ENCODE peak calls at places on chromosomes 13 and 19, in seven cellular contexts. E is GM04504, L is psoas muscle, F is head of caudate nucleus, H is natural killer cell, D is dorsolateral prefrontal cortex, C is heart right ventricle. B is an unnamed sample.

GRCh38 chr13:27270594-27271520 is at the start of gene RASL11A:
- DNase-seq in E (peak; percentile 73), L (peak; percentile 91), F (peak; percentile 97), H (peak; percentile 73), D (peak; percentile 82), C (peak; percentile 90), B (peak; percentile 80)

GRCh38 chr19:1106841-1107654 is 3.3 kb downstream of the GPX4 start:
- DNase-seq in E (no peak), L (no peak), F (no peak), H (no peak), D (no peak), C (no peak), B (peak; percentile 84)

GRCh38 chr13:113566227-113566561 is 18.4 kb upstream of the TFDP1 start:
- DNase-seq in E (no peak), L (peak; percentile 38), F (no peak), H (no peak), D (no peak), C (no peak), B (no peak)

GRCh38 chr13:96460571-96460970 is 370.7 kb downstream of the HS6ST3 start:
- DNase-seq in E (no peak), L (no peak), F (no peak), H (no peak), D (no peak), C (no peak), B (no peak)

GRCh38 chr19:52297601-52298358 is 811 bp downstream of the ZNF480 start:
- DNase-seq in E (no peak), L (no peak), F (peak; percentile 36), H (no peak), D (peak; percentile 5), C (no peak), B (no peak)

GRCh38 chr13:110340812-110341444 is 33.8 kb downstream of the COL4A2 start:
- DNase-seq in E (no peak), L (peak; percentile 87), F (peak; percentile 47), H (no peak), D (no peak), C (peak; percentile 79), B (no peak)

GRCh38 chr13:19927117-19927734 is 31.3 kb upstream of the ZMYM2 start:
- DNase-seq in E (peak; percentile 3), L (no peak), F (no peak), H (no peak), D (no peak), C (no peak), B (peak; percentile 75)

GRCh38 chr13:32048816-32049215 is 17.2 kb downstream of the FRY start:
- DNase-seq in E (no peak), L (no peak), F (no peak), H (no peak), D (no peak), C (no peak), B (no peak)

GRCh38 chr13:98988277-98988676 is 10.4 kb upstream of the DOCK9 start:
- DNase-seq in E (no peak), L (no peak), F (no peak), H (no peak), D (no peak), C (no peak), B (no peak)

GRCh38 chr13:45623516-45624090 is 8.1 kb upstream of the ERICH6B start:
- DNase-seq in E (no peak), L (no peak), F (no peak), H (no peak), D (no peak), C (no peak), B (peak; percentile 61)

GRCh38 chr19:28603453-28603852 is 609.5 kb downstream of the UQCRFS1 start:
- DNase-seq in E (no peak), L (no peak), F (peak; percentile 29), H (no peak), D (no peak), C (no peak), B (no peak)

GRCh38 chr19:35860818-35861639 is 4.3 kb downstream of the KIRREL2 start:
- DNase-seq in E (no peak), L (no peak), F (no peak), H (no peak), D (no peak), C (no peak), B (no peak)

GRCh38 chr19:48543121-48543710 is 8.8 kb upstream of the SULT2B1 start:
- DNase-seq in E (no peak), L (peak; percentile 67), F (no peak), H (no peak), D (no peak), C (no peak), B (no peak)